ENCODE peak calls at places on chromosomes 12 and 14, in nine cellular contexts. L is IMR-90, S is lung, B is mucosa of descending colon, C is Peyer's patch, W is GM23248, J is sigmoid colon, R is endothelial cell of umbilical vein, V is right atrium auricular region. E is an unnamed sample.
A peak's percentile ranks its signal among the peaks of the same experiment; 100 is the strongest.

GRCh38 chr12:131917139-131917710 is 11.9 kb upstream of the PUS1 start:
- DNase-seq in S (no peak), L (no peak), V (no peak), C (no peak), B (no peak), W (no peak), J (no peak), R (no peak), E (no peak)

GRCh38 chr14:66284346-66284745 is 201.8 kb upstream of the CCDC196 start:
- DNase-seq in W (peak; percentile 27), C (no peak), B (no peak), R (no peak), J (no peak), V (no peak), L (peak; percentile 0), S (no peak), E (no peak)

GRCh38 chr12:39574378-39574777 is 45.2 kb downstream of the ABCD2 start:
- DNase-seq in V (no peak), W (no peak), R (no peak), J (no peak), B (no peak), C (no peak), S (no peak), L (no peak), E (no peak)

GRCh38 chr12:111175404-111175803 is 193.5 kb downstream of the PHETA1 start:
- DNase-seq in L (no peak), J (no peak), V (no peak), B (no peak), S (no peak), R (no peak), C (no peak), W (no peak), E (no peak)

GRCh38 chr12:80531646-80532045 is 87.6 kb downstream of the PTPRQ start:
- DNase-seq in L (no peak), S (no peak), J (no peak), C (no peak), R (no peak), B (no peak), W (no peak), V (no peak), E (no peak)

GRCh38 chr14:37232907-37233481 is 35.3 kb downstream of the MIPOL1 start:
- DNase-seq in V (no peak), C (no peak), B (no peak), S (no peak), R (peak; percentile 70), W (peak; percentile 83), L (peak; percentile 69), J (no peak), E (no peak)

GRCh38 chr12:132143328-132144071 is 619 bp downstream of the DDX51 start:
- DNase-seq in S (no peak), J (no peak), B (peak; percentile 54), C (no peak), W (peak; percentile 54), R (no peak), V (no peak), L (no peak), E (peak; percentile 21)

GRCh38 chr14:65156568-65157366 is 54.5 kb upstream of the MAX start:
- DNase-seq in L (peak; percentile 78), C (peak; percentile 48), R (no peak), S (peak; percentile 58), W (peak; percentile 86), B (peak; percentile 54), J (no peak), V (peak; percentile 62), E (peak; percentile 70)

GRCh38 chr14:93245764-93246420 is 38.8 kb downstream of the UBR7 start:
- DNase-seq in B (no peak), W (peak; percentile 35), J (no peak), R (no peak), V (no peak), S (no peak), C (no peak), L (peak; percentile 34), E (no peak)

DNA sequence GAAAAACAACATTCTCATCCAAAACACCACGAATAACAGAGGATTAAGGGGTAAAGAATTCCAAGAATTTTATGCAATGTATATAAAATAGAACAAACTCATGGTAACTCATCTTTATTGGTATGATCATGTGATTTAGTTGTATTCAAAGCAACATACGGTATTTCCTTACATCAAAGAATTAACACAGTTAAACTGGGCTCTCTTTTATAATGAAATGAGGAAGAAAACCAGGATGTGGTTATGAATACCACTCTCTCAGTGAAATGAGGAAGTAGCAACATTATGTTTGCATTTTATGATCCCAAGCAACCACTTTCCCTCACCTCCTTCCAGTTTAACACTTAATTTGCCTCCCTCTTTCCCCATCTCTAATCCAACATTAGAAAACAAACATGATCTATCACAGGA is 22.9 kb downstream of the SPTLC2 start:
- DNase-seq in V (no peak), S (no peak), R (peak; percentile 59), L (peak; percentile 60), B (no peak), W (peak; percentile 34), J (no peak), C (no peak), E (no peak)
- H3K4me1 ChIP-seq in V (no peaks in the 10 kb centered on the region), S (peaks cover 7% of the 10 kb centered on the region), R (peaks cover 45% of the 10 kb centered on the region), L (peaks cover 10% of the 10 kb centered on the region), B (peaks cover 45% of the 10 kb centered on the region), W (peaks cover 20% of the 10 kb centered on the region), J (no peaks in the 10 kb centered on the region), C (peaks cover 3% of the 10 kb centered on the region), E (no peaks in the 10 kb centered on the region)

DNA sequence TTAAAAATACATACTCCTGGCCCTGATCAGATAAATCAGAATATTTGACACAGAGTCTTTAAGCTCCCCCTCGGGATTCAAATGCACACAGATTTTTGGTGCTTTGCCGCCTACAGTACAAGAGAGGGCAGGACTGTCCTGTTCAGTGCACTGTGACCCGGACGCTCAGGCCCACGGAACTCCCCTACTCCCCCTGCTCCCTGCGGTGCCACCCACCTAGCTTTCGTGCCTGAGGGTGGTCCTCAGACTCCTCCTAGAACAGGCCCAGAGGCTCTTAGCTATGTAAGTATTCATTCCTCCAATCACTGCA is 13.7 kb upstream of the SERPINA3 start:
- DNase-seq in V (no peak), J (no peak), S (no peak), W (no peak), C (no peak), L (no peak), R (no peak), B (no peak), E (no peak)
- H3K4me1 ChIP-seq in V (no peaks in the 10 kb centered on the region), J (peaks cover 38% of the 10 kb centered on the region), S (peaks cover 7% of the 10 kb centered on the region), W (peaks cover 36% of the 10 kb centered on the region), C (peaks cover 11% of the 10 kb centered on the region), L (peaks cover 20% of the 10 kb centered on the region), R (peaks cover 36% of the 10 kb centered on the region), B (peaks cover 17% of the 10 kb centered on the region), E (peaks cover 13% of the 10 kb centered on the region)

GRCh38 chr12:57752668-57753000 is 524 bp upstream of the CDK4 start:
- DNase-seq in W (no peak), V (no peak), S (no peak), C (no peak), R (no peak), B (no peak), J (no peak), L (no peak), E (no peak)
- H3K4me1 ChIP-seq in W (peaks cover 4% of the 10 kb centered on the region), V (no peaks in the 10 kb centered on the region), S (peaks cover 16% of the 10 kb centered on the region), C (no peaks in the 10 kb centered on the region), R (peaks cover 17% of the 10 kb centered on the region), B (peaks cover 42% of the 10 kb centered on the region), J (peaks cover 41% of the 10 kb centered on the region), L (peaks cover 7% of the 10 kb centered on the region), E (peaks cover 2% of the 10 kb centered on the region)

GRCh38 chr12:5941907-5942306 is 3.2 kb downstream of the ANO2 start:
- DNase-seq in B (no peak), V (no peak), W (no peak), S (no peak), L (no peak), J (no peak), C (no peak), R (no peak), E (no peak)
- H3K4me1 ChIP-seq in B (peaks cover 4% of the 10 kb centered on the region), V (no peaks in the 10 kb centered on the region), W (no peaks in the 10 kb centered on the region), S (peaks cover 3% of the 10 kb centered on the region), L (peaks cover 2% of the 10 kb centered on the region), J (peaks cover 11% of the 10 kb centered on the region), C (no peaks in the 10 kb centered on the region), R (peaks cover 2% of the 10 kb centered on the region), E (no peaks in the 10 kb centered on the region)

DNA sequence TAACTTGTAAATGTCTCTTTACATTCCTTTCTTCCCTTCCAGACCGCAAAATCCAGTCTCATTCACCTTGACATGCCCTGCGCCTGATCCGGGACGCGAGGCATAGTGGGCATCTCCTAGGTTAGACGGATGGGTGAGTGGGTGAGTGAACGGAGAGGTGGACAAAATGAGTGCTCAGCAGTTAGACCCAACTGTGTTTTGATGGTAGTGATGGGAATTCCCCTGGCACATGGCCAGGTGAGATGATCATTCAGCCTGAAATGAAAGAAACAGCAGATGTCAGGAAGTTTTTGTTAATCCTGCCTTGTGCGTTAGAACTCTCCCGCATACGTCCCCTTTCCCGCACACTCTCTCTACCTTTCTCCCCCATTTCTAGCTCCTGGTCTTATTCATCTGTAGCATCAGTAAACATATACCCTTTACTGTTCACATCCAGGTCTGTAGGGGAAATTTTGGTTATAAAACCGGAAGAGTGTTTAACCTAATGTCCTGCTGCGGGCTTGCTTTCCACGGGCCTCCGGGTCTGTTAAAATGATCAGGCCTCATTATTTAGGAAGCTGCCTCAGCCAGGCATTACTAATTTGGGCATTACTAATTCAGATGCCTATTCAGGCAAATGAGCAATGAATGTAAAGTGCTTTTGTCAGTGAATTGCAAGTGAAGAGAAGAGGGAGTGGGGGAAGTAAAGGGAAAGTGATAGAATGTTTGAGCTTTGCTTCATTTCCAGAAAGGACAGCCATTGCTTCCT is 172.8 kb downstream of the ETV6 start:
- DNase-seq in B (no peak), R (peak; percentile 84), C (peak; percentile 57), L (peak; percentile 87), J (no peak), S (no peak), V (no peak), W (peak; percentile 53), E (no peak)
- H3K4me1 ChIP-seq in B (peaks cover 7% of the 10 kb centered on the region), R (peaks cover 16% of the 10 kb centered on the region), C (no peaks in the 10 kb centered on the region), L (peaks cover 22% of the 10 kb centered on the region), J (peaks cover 28% of the 10 kb centered on the region), S (peaks cover 13% of the 10 kb centered on the region), V (no peaks in the 10 kb centered on the region), W (peaks cover 19% of the 10 kb centered on the region), E (peaks cover 4% of the 10 kb centered on the region)